ENCODE peak calls at places on chromosome 22, in ten cellular contexts. U is BE2C; D is naive thymus-derived CD4-positive, alpha-beta T cell; B is pancreas; Y is DND-41; O is neuronal stem cell; P is neural progenitor cell; H is fibroblast of lung; T is GM23248; S is CD4-positive, alpha-beta memory T cell. F is an unnamed sample.

GRCh38 chr22:43114958-43115357 is 4.4 kb downstream of the BIK start:
- DNase-seq in O (no peak), S (no peak), H (no peak), P (no peak), Y (no peak), U (no peak), T (no peak), B (peak; percentile 84), D (no peak), F (no peak)

GRCh38 chr22:35480143-35480542 is 60.5 kb upstream of the RASD2 start:
- DNase-seq in T (peak; percentile 71), H (no peak), D (no peak), Y (no peak), O (no peak), P (no peak), B (no peak), S (no peak), U (peak; percentile 46), F (no peak)

GRCh38 chr22:48881326-48881980 is 946.2 kb downstream of the BRD1 start:
- DNase-seq in Y (no peak), B (no peak), H (no peak), U (no peak), T (no peak), O (no peak), P (no peak), D (no peak), S (no peak), F (no peak)

GRCh38 chr22:19533049-19533626 is 8.9 kb upstream of the CLDN5 start:
- DNase-seq in Y (no peak), B (no peak), O (no peak), P (no peak), U (no peak), S (no peak), H (no peak), T (no peak), D (no peak), F (no peak)

GRCh38 chr22:48566741-48567140 is 1260.9 kb downstream of the BRD1 start:
- DNase-seq in S (no peak), D (no peak), O (no peak), P (no peak), T (peak; percentile 26), Y (no peak), B (no peak), H (no peak), U (no peak), F (no peak)

GRCh38 chr22:23767673-23768548 is at the start of gene CHCHD10:
- DNase-seq in S (peak; percentile 72), Y (peak; percentile 83), T (peak; percentile 86), D (peak; percentile 75), P (peak; percentile 94), B (peak; percentile 84), U (peak; percentile 94), H (peak; percentile 74), O (peak; percentile 87), F (peak; percentile 78)

GRCh38 chr22:25067851-25068421 is 115.4 kb downstream of the KIAA1671 start:
- DNase-seq in U (peak; percentile 34), H (no peak), O (no peak), P (no peak), D (peak; percentile 94), S (peak; percentile 94), T (peak; percentile 32), Y (peak; percentile 94), B (no peak), F (peak; percentile 28)

GRCh38 chr22:48749555-48750227 is 1078.0 kb downstream of the BRD1 start:
- DNase-seq in U (no peak), Y (no peak), D (no peak), O (no peak), B (no peak), S (no peak), T (no peak), P (no peak), H (no peak), F (no peak)

GRCh38 chr22:49230194-49230577 is 597.5 kb downstream of the BRD1 start:
- DNase-seq in T (no peak), Y (peak; percentile 48), H (no peak), P (peak; percentile 76), S (no peak), B (no peak), D (no peak), U (no peak), O (peak; percentile 50), F (no peak)

GRCh38 chr22:33652596-33652995 is 267.7 kb downstream of the LARGE1 start:
- DNase-seq in P (no peak), B (no peak), O (no peak), H (no peak), T (peak; percentile 15), D (no peak), S (no peak), U (no peak), Y (no peak), F (no peak)

GRCh38 chr22:50548046-50548912 is 2.6 kb downstream of the KLHDC7B start:
- DNase-seq in T (peak; percentile 45), U (no peak), P (no peak), Y (peak; percentile 16), S (peak; percentile 66), H (no peak), D (peak; percentile 69), B (no peak), O (no peak), F (no peak)

GRCh38 chr22:48101704-48102103 is 1339.3 kb downstream of the TBC1D22A start:
- DNase-seq in U (no peak), H (no peak), Y (no peak), S (no peak), D (no peak), T (no peak), P (no peak), O (no peak), B (no peak), F (no peak)

GRCh38 chr22:42720263-42721044 is at the start of gene A4GALT:
- DNase-seq in O (no peak), T (peak; percentile 55), S (peak; percentile 4), U (no peak), D (no peak), B (no peak), P (peak; percentile 73), H (no peak), Y (no peak), F (no peak)

GRCh38 chr22:39135092-39135896 is 17.2 kb downstream of the CBX7 start:
- DNase-seq in Y (peak; percentile 44), U (peak; percentile 84), H (peak; percentile 38), O (no peak), S (no peak), T (peak; percentile 45), P (peak; percentile 87), B (no peak), D (peak; percentile 36), F (no peak)

GRCh38 chr22:17842386-17842785 is 68.1 kb upstream of the BID start:
- DNase-seq in U (peak; percentile 36), Y (peak; percentile 24), P (no peak), B (no peak), D (peak; percentile 37), S (peak; percentile 57), O (no peak), H (no peak), T (no peak), F (peak; percentile 81)

GRCh38 chr22:27194096-27194748 is 536.8 kb downstream of the MIAT start:
- DNase-seq in Y (no peak), O (no peak), S (no peak), B (no peak), T (no peak), H (no peak), D (no peak), P (no peak), U (no peak), F (no peak)
- H3K9me3 ChIP-seq in Y (no peaks in the 10 kb centered on the region), O (peaks cover 9% of the 10 kb centered on the region), S (no peaks in the 10 kb centered on the region), B (no peaks in the 10 kb centered on the region), T (no peaks in the 10 kb centered on the region), H (no peaks in the 10 kb centered on the region), D (no peaks in the 10 kb centered on the region), P (peaks cover 4% of the 10 kb centered on the region), U (no peaks in the 10 kb centered on the region), F (no peaks in the 10 kb centered on the region)

GRCh38 chr22:28925916-28926315 is 42.5 kb downstream of the ZNRF3 start:
- DNase-seq in U (no peak), H (no peak), B (no peak), D (no peak), T (no peak), Y (no peak), S (no peak), P (no peak), O (no peak), F (no peak)

GRCh38 chr22:28929197-28929596 is 45.8 kb downstream of the ZNRF3 start:
- DNase-seq in Y (no peak), D (no peak), P (no peak), T (no peak), O (no peak), H (no peak), S (no peak), B (no peak), U (no peak), F (no peak)

GRCh38 chr22:28923826-28924732 is 40.7 kb downstream of the ZNRF3 start:
- DNase-seq in B (peak; percentile 83), T (no peak), P (no peak), S (no peak), Y (no peak), D (no peak), U (peak; percentile 34), O (no peak), H (no peak), F (no peak)

GRCh38 chr22:28930357-28931007 is 47.1 kb downstream of the ZNRF3 start:
- DNase-seq in O (no peak), P (peak; percentile 30), H (no peak), Y (no peak), D (no peak), U (no peak), T (no peak), S (no peak), B (no peak), F (no peak)

DNA sequence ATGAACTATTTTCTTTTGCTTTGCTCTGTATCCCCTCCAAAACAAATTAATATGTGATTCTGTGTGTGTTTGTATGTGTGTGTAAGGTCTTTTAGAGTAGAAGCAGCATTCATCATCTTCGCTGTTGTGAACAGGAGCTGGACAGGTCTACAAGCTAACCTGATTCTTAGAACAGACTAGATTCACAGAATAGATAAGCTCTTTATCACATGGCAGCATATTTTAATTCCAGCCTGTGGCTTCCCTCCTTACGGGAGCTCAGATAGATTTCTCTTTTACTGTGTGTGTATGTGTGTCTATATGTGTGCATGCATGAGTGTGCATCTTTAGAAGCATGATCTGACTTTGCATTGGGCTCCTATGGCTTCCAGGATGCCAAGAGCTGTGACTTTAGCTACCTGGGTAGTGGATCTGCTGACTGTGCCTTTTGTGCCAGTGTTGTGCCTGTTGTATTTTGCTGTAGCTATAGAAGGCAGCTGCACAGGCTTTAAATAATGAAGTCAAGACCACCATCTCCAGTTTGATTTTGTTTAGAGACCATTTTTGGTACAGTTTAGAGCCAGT is 44.2 kb downstream of the ZNRF3 start:
- DNase-seq in H (no peak), U (no peak), D (no peak), S (no peak), B (no peak), Y (no peak), P (no peak), O (no peak), T (no peak), F (no peak)
- H3K4me1 ChIP-seq in H (no peaks in the 10 kb centered on the region), U (peaks cover 1% of the 10 kb centered on the region), D (no peaks in the 10 kb centered on the region), S (no peaks in the 10 kb centered on the region), B (peaks cover 39% of the 10 kb centered on the region), Y (no peaks in the 10 kb centered on the region), P (peaks cover 55% of the 10 kb centered on the region), O (peaks cover 15% of the 10 kb centered on the region), T (no peaks in the 10 kb centered on the region), F (no peaks in the 10 kb centered on the region)

GRCh38 chr22:32249231-32249630 is 5.9 kb downstream of the SLC5A4 start:
- DNase-seq in P (no peak), T (no peak), D (no peak), S (no peak), O (no peak), B (no peak), H (no peak), U (no peak), Y (no peak), F (no peak)
- H3K9me3 ChIP-seq in P (no peaks in the 10 kb centered on the region), T (no peaks in the 10 kb centered on the region), D (no peaks in the 10 kb centered on the region), S (no peaks in the 10 kb centered on the region), O (no peaks in the 10 kb centered on the region), B (no peaks in the 10 kb centered on the region), H (no peaks in the 10 kb centered on the region), U (no peaks in the 10 kb centered on the region), Y (no peaks in the 10 kb centered on the region), F (no peaks in the 10 kb centered on the region)

GRCh38 chr22:26617251-26618199 is at the start of gene CRYBB1:
- DNase-seq in T (no peak), Y (no peak), H (peak; percentile 31), B (no peak), D (no peak), U (no peak), O (peak; percentile 42), S (no peak), P (peak; percentile 87), F (peak; percentile 91)
- H3K4me1 ChIP-seq in T (no peaks in the 10 kb centered on the region), Y (no peaks in the 10 kb centered on the region), H (peaks cover 5% of the 10 kb centered on the region), B (no peaks in the 10 kb centered on the region), D (no peaks in the 10 kb centered on the region), U (peaks cover 19% of the 10 kb centered on the region), O (peaks cover 28% of the 10 kb centered on the region), S (no peaks in the 10 kb centered on the region), P (peaks cover 52% of the 10 kb centered on the region), F (peaks cover 52% of the 10 kb centered on the region)

F was measured in MM.1S.